ENCODE peak calls at places on chromosomes 6 and 20, in six cellular contexts. One of them, this sample, is unnamed.

GRCh38 chr6:34556031-34556471 is at the start of gene SPDEF:
- DNase-seq in HFFc6: no peak
- DNase-seq in epithelial cell of esophagus: peak
- DNase-seq in psoas muscle: no peak
- DNase-seq in brain microvascular endothelial cell: no peak
- DNase-seq in omental fat pad: no peak
- DNase-seq in this sample: no peak

GRCh38 chr20:23050847-23051627 is 1.6 kb upstream of the THBD start:
- DNase-seq in HFFc6: peak
- DNase-seq in epithelial cell of esophagus: peak
- DNase-seq in psoas muscle: peak
- DNase-seq in brain microvascular endothelial cell: peak
- DNase-seq in omental fat pad: peak
- DNase-seq in this sample: peak

GRCh38 chr6:139407718-139408222 is 33.3 kb upstream of the CITED2 start:
- DNase-seq in HFFc6: peak
- DNase-seq in epithelial cell of esophagus: peak
- DNase-seq in psoas muscle: no peak
- DNase-seq in brain microvascular endothelial cell: peak
- DNase-seq in omental fat pad: no peak
- DNase-seq in this sample: no peak

GRCh38 chr6:946546-946945 is 253.6 kb upstream of the EXOC2 start:
- DNase-seq in HFFc6: peak
- DNase-seq in epithelial cell of esophagus: no peak
- DNase-seq in psoas muscle: no peak
- DNase-seq in brain microvascular endothelial cell: no peak
- DNase-seq in omental fat pad: no peak
- DNase-seq in this sample: no peak

GRCh38 chr20:20797521-20798310 is 85.3 kb upstream of the RALGAPA2 start:
- DNase-seq in HFFc6: no peak
- DNase-seq in epithelial cell of esophagus: no peak
- DNase-seq in psoas muscle: no peak
- DNase-seq in brain microvascular endothelial cell: no peak
- DNase-seq in omental fat pad: no peak
- DNase-seq in this sample: no peak

GRCh38 chr20:18103497-18103896 is 34.2 kb upstream of the KAT14 start:
- DNase-seq in HFFc6: no peak
- DNase-seq in epithelial cell of esophagus: no peak
- DNase-seq in psoas muscle: no peak
- DNase-seq in brain microvascular endothelial cell: no peak
- DNase-seq in omental fat pad: no peak
- DNase-seq in this sample: no peak

GRCh38 chr6:3915076-3915791 is 66.1 kb downstream of the FAM50B start:
- DNase-seq in HFFc6: no peak
- DNase-seq in epithelial cell of esophagus: no peak
- DNase-seq in psoas muscle: no peak
- DNase-seq in brain microvascular endothelial cell: no peak
- DNase-seq in omental fat pad: no peak
- DNase-seq in this sample: no peak

GRCh38 chr6:73054958-73055357 is 170.3 kb downstream of the KHDC1L start:
- DNase-seq in HFFc6: no peak
- DNase-seq in epithelial cell of esophagus: no peak
- DNase-seq in psoas muscle: no peak
- DNase-seq in brain microvascular endothelial cell: no peak
- DNase-seq in omental fat pad: no peak
- DNase-seq in this sample: no peak

GRCh38 chr6:1722801-1723200 is 113.1 kb downstream of the FOXC1 start:
- DNase-seq in HFFc6: no peak
- DNase-seq in epithelial cell of esophagus: no peak
- DNase-seq in psoas muscle: no peak
- DNase-seq in brain microvascular endothelial cell: no peak
- DNase-seq in omental fat pad: no peak
- DNase-seq in this sample: no peak

GRCh38 chr6:21842875-21843274 is 249.3 kb downstream of the SOX4 start:
- DNase-seq in HFFc6: no peak
- DNase-seq in epithelial cell of esophagus: no peak
- DNase-seq in psoas muscle: no peak
- DNase-seq in brain microvascular endothelial cell: no peak
- DNase-seq in omental fat pad: no peak
- DNase-seq in this sample: no peak

GRCh38 chr6:110534731-110535164 is 58.3 kb upstream of the SLC22A16 start:
- DNase-seq in HFFc6: peak
- DNase-seq in epithelial cell of esophagus: peak
- DNase-seq in psoas muscle: no peak
- DNase-seq in brain microvascular endothelial cell: peak
- DNase-seq in omental fat pad: no peak
- DNase-seq in this sample: no peak

GRCh38 chr6:165632194-165632593 is 30.8 kb downstream of the PDE10A start:
- DNase-seq in HFFc6: no peak
- DNase-seq in epithelial cell of esophagus: no peak
- DNase-seq in psoas muscle: no peak
- DNase-seq in brain microvascular endothelial cell: no peak
- DNase-seq in omental fat pad: no peak
- DNase-seq in this sample: no peak

GRCh38 chr6:95576621-95577316 is 566 bp upstream of the MANEA start:
- DNase-seq in HFFc6: no peak
- DNase-seq in epithelial cell of esophagus: peak
- DNase-seq in psoas muscle: no peak
- DNase-seq in brain microvascular endothelial cell: no peak
- DNase-seq in omental fat pad: no peak
- DNase-seq in this sample: no peak

GRCh38 chr6:162195441-162195840 is 532.1 kb downstream of the PRKN start:
- DNase-seq in HFFc6: no peak
- DNase-seq in epithelial cell of esophagus: no peak
- DNase-seq in psoas muscle: no peak
- DNase-seq in brain microvascular endothelial cell: no peak
- DNase-seq in omental fat pad: no peak
- DNase-seq in this sample: no peak

GRCh38 chr20:36462440-36463211 is 78.7 kb upstream of the MYL9 start:
- DNase-seq in HFFc6: peak
- DNase-seq in epithelial cell of esophagus: peak
- DNase-seq in psoas muscle: peak
- DNase-seq in brain microvascular endothelial cell: peak
- DNase-seq in omental fat pad: no peak
- DNase-seq in this sample: no peak

GRCh38 chr6:53139841-53140413 is 8.7 kb downstream of the GCM1 start:
- DNase-seq in HFFc6: no peak
- DNase-seq in epithelial cell of esophagus: no peak
- DNase-seq in psoas muscle: no peak
- DNase-seq in brain microvascular endothelial cell: no peak
- DNase-seq in omental fat pad: no peak
- DNase-seq in this sample: no peak

GRCh38 chr20:44720617-44720993 is 5.4 kb downstream of the CCN5 start:
- DNase-seq in HFFc6: peak
- DNase-seq in epithelial cell of esophagus: peak
- DNase-seq in psoas muscle: no peak
- DNase-seq in brain microvascular endothelial cell: peak
- DNase-seq in omental fat pad: no peak
- DNase-seq in this sample: no peak

GRCh38 chr6:1745814-1746213 is 136.1 kb downstream of the FOXC1 start:
- DNase-seq in HFFc6: no peak
- DNase-seq in epithelial cell of esophagus: no peak
- DNase-seq in psoas muscle: no peak
- DNase-seq in brain microvascular endothelial cell: no peak
- DNase-seq in omental fat pad: no peak
- DNase-seq in this sample: no peak

GRCh38 chr6:25042984-25043725 is 107.4 kb upstream of the RIPOR2 start:
- DNase-seq in HFFc6: no peak
- DNase-seq in epithelial cell of esophagus: no peak
- DNase-seq in psoas muscle: no peak
- DNase-seq in brain microvascular endothelial cell: no peak
- DNase-seq in omental fat pad: no peak
- DNase-seq in this sample: no peak

GRCh38 chr6:18613511-18613910 is 226.4 kb downstream of the RNF144B start:
- DNase-seq in HFFc6: no peak
- DNase-seq in epithelial cell of esophagus: no peak
- DNase-seq in psoas muscle: no peak
- DNase-seq in brain microvascular endothelial cell: no peak
- DNase-seq in omental fat pad: no peak
- DNase-seq in this sample: no peak

GRCh38 chr6:81894788-81895221 is 142.3 kb upstream of the TENT5A start:
- DNase-seq in HFFc6: peak
- DNase-seq in epithelial cell of esophagus: no peak
- DNase-seq in psoas muscle: no peak
- DNase-seq in brain microvascular endothelial cell: peak
- DNase-seq in omental fat pad: no peak
- DNase-seq in this sample: no peak

GRCh38 chr20:10217517-10218410 is 866 bp upstream of the SNAP25 start:
- DNase-seq in HFFc6: no peak
- DNase-seq in epithelial cell of esophagus: peak
- DNase-seq in psoas muscle: no peak
- DNase-seq in brain microvascular endothelial cell: peak
- DNase-seq in omental fat pad: peak
- DNase-seq in this sample: peak

GRCh38 chr20:23820493-23820892 is 6.0 kb downstream of the CST2 start:
- DNase-seq in HFFc6: no peak
- DNase-seq in epithelial cell of esophagus: no peak
- DNase-seq in psoas muscle: no peak
- DNase-seq in brain microvascular endothelial cell: peak
- DNase-seq in omental fat pad: no peak
- DNase-seq in this sample: no peak

GRCh38 chr6:14910692-14911547 is 334.9 kb upstream of the JARID2 start:
- DNase-seq in HFFc6: no peak
- DNase-seq in epithelial cell of esophagus: no peak
- DNase-seq in psoas muscle: peak
- DNase-seq in brain microvascular endothelial cell: no peak
- DNase-seq in omental fat pad: no peak
- DNase-seq in this sample: peak

GRCh38 chr6:25061289-25061945 is 125.7 kb upstream of the RIPOR2 start:
- DNase-seq in HFFc6: no peak
- DNase-seq in epithelial cell of esophagus: no peak
- DNase-seq in psoas muscle: peak
- DNase-seq in brain microvascular endothelial cell: peak
- DNase-seq in omental fat pad: no peak
- DNase-seq in this sample: no peak

GRCh38 chr6:97195117-97195516 is 87.9 kb downstream of the MMS22L start:
- DNase-seq in HFFc6: no peak
- DNase-seq in epithelial cell of esophagus: no peak
- DNase-seq in psoas muscle: no peak
- DNase-seq in brain microvascular endothelial cell: peak
- DNase-seq in omental fat pad: no peak
- DNase-seq in this sample: no peak

GRCh38 chr6:130933712-130934200 is 106.5 kb downstream of the SMLR1 start:
- DNase-seq in HFFc6: no peak
- DNase-seq in epithelial cell of esophagus: peak
- DNase-seq in psoas muscle: no peak
- DNase-seq in brain microvascular endothelial cell: peak
- DNase-seq in omental fat pad: no peak
- DNase-seq in this sample: no peak

GRCh38 chr6:129317931-129318820 is 391.8 kb downstream of the ARHGAP18 start:
- DNase-seq in HFFc6: peak
- DNase-seq in epithelial cell of esophagus: peak
- DNase-seq in psoas muscle: no peak
- DNase-seq in brain microvascular endothelial cell: peak
- DNase-seq in omental fat pad: no peak
- DNase-seq in this sample: no peak

GRCh38 chr6:125434760-125435159 is 133.0 kb upstream of the HDDC2 start:
- DNase-seq in HFFc6: no peak
- DNase-seq in epithelial cell of esophagus: no peak
- DNase-seq in psoas muscle: no peak
- DNase-seq in brain microvascular endothelial cell: no peak
- DNase-seq in omental fat pad: no peak
- DNase-seq in this sample: no peak

GRCh38 chr6:108839068-108839467 is 9.2 kb upstream of the ARMC2 start:
- DNase-seq in HFFc6: no peak
- DNase-seq in epithelial cell of esophagus: no peak
- DNase-seq in psoas muscle: no peak
- DNase-seq in brain microvascular endothelial cell: no peak
- DNase-seq in omental fat pad: no peak
- DNase-seq in this sample: no peak
- TF ChIP-seq CTCF in HFFc6: no peak
- TF ChIP-seq CTCF in epithelial cell of esophagus: no peak
- TF ChIP-seq CTCF in psoas muscle: no peak
- TF ChIP-seq CTCF in brain microvascular endothelial cell: no peak
- TF ChIP-seq CTCF in omental fat pad: no peak
- TF ChIP-seq CTCF in this sample: no peak

GRCh38 chr20:46013826-46014516 is 5.3 kb downstream of the MMP9 start:
- DNase-seq in HFFc6: no peak
- DNase-seq in epithelial cell of esophagus: peak
- DNase-seq in psoas muscle: peak
- DNase-seq in brain microvascular endothelial cell: no peak
- DNase-seq in omental fat pad: no peak
- DNase-seq in this sample: peak
- TF ChIP-seq CTCF in HFFc6: peak
- TF ChIP-seq CTCF in epithelial cell of esophagus: peak
- TF ChIP-seq CTCF in psoas muscle: peak
- TF ChIP-seq CTCF in brain microvascular endothelial cell: peak
- TF ChIP-seq CTCF in omental fat pad: no peak
- TF ChIP-seq CTCF in this sample: peak

GRCh38 chr6:7888587-7889357 is 21.8 kb downstream of the TXNDC5 start:
- DNase-seq in HFFc6: no peak
- DNase-seq in epithelial cell of esophagus: no peak
- DNase-seq in psoas muscle: no peak
- DNase-seq in brain microvascular endothelial cell: no peak
- DNase-seq in omental fat pad: no peak
- DNase-seq in this sample: no peak

GRCh38 chr6:7883381-7883780 is 27.2 kb downstream of the TXNDC5 start:
- DNase-seq in HFFc6: no peak
- DNase-seq in epithelial cell of esophagus: no peak
- DNase-seq in psoas muscle: no peak
- DNase-seq in brain microvascular endothelial cell: no peak
- DNase-seq in omental fat pad: no peak
- DNase-seq in this sample: no peak

GRCh38 chr6:7882505-7883257 is 27.9 kb downstream of the TXNDC5 start:
- DNase-seq in HFFc6: no peak
- DNase-seq in epithelial cell of esophagus: no peak
- DNase-seq in psoas muscle: no peak
- DNase-seq in brain microvascular endothelial cell: no peak
- DNase-seq in omental fat pad: no peak
- DNase-seq in this sample: no peak

GRCh38 chr6:7887278-7887991 is 23.2 kb downstream of the TXNDC5 start:
- DNase-seq in HFFc6: no peak
- DNase-seq in epithelial cell of esophagus: no peak
- DNase-seq in psoas muscle: no peak
- DNase-seq in brain microvascular endothelial cell: no peak
- DNase-seq in omental fat pad: no peak
- DNase-seq in this sample: no peak

GRCh38 chr6:7886132-7886531 is 24.5 kb downstream of the TXNDC5 start:
- DNase-seq in HFFc6: no peak
- DNase-seq in epithelial cell of esophagus: no peak
- DNase-seq in psoas muscle: no peak
- DNase-seq in brain microvascular endothelial cell: no peak
- DNase-seq in omental fat pad: no peak
- DNase-seq in this sample: no peak
- TF ChIP-seq CTCF in HFFc6: no peak
- TF ChIP-seq CTCF in epithelial cell of esophagus: no peak
- TF ChIP-seq CTCF in psoas muscle: no peak
- TF ChIP-seq CTCF in brain microvascular endothelial cell: no peak
- TF ChIP-seq CTCF in omental fat pad: no peak
- TF ChIP-seq CTCF in this sample: no peak

DNA sequence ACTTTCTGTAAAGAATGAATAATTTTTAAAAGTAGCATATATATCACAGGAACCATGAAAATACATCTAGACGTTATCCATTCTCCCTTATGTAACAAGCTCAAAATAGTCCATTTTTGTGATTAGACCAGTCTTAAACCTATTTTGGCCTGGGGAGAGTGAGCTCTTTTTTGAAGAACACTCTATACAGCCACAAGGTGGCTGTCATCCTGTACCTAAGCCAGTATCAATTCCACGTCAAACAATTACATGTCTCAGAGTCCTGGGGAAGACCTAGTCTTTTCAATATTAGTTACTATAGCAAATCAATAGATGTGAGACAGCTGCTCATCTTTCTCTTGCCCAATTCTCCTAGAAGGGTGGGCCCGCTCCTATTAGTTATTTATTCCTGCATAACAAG is 28.4 kb downstream of the FBXO5 start:
- DNase-seq in HFFc6: no peak
- DNase-seq in epithelial cell of esophagus: peak
- DNase-seq in psoas muscle: no peak
- DNase-seq in brain microvascular endothelial cell: no peak
- DNase-seq in omental fat pad: no peak
- DNase-seq in this sample: peak
- TF ChIP-seq CTCF in HFFc6: peak
- TF ChIP-seq CTCF in epithelial cell of esophagus: peak
- TF ChIP-seq CTCF in psoas muscle: no peak
- TF ChIP-seq CTCF in brain microvascular endothelial cell: peak
- TF ChIP-seq CTCF in omental fat pad: no peak
- TF ChIP-seq CTCF in this sample: peak

This sample was measured in GM10248.